ENCODE peak calls at places on chromosomes 4 and X, in seven cellular contexts. B is mammary epithelial cell, J is PC-9, D is H9, I is endothelial cell of umbilical vein, G is mesenchymal stem cell, R is osteoblast. Q is an unnamed sample.

GRCh38 chrX:12011075-12011474 is 127.2 kb upstream of the FRMPD4 start:
- DNase-seq in B (peak; percentile 85), J (no peak), D (no peak), I (no peak), G (peak; percentile 69), R (no peak), Q (peak; percentile 10)

GRCh38 chr4:159545556-159545955 is 442.7 kb downstream of the RAPGEF2 start:
- DNase-seq in B (no peak), J (no peak), D (no peak), I (no peak), G (no peak), R (no peak), Q (no peak)

GRCh38 chr4:10687526-10687925 is 3.0 kb upstream of the CLNK start:
- DNase-seq in B (no peak), J (no peak), D (peak; percentile 39), I (no peak), G (no peak), R (no peak), Q (no peak)

GRCh38 chr4:94334962-94335361 is 7.7 kb downstream of the HPGDS start:
- DNase-seq in B (peak; percentile 14), J (no peak), D (no peak), I (no peak), G (no peak), R (peak; percentile 32), Q (no peak)

GRCh38 chr4:91734682-91735081 is 569.1 kb upstream of the GRID2 start:
- DNase-seq in B (peak; percentile 16), J (no peak), D (no peak), I (peak; percentile 23), G (no peak), R (no peak), Q (no peak)

GRCh38 chr4:137125011-137125410 is 407.3 kb downstream of the PCDH18 start:
- DNase-seq in B (peak; percentile 12), J (peak; percentile 11), D (no peak), I (no peak), G (peak; percentile 62), R (peak; percentile 50), Q (peak; percentile 17)

GRCh38 chr4:100391913-100392312 is 125.9 kb downstream of the EMCN start:
- DNase-seq in B (peak; percentile 68), J (no peak), D (no peak), I (no peak), G (peak; percentile 60), R (peak; percentile 14), Q (peak; percentile 27)

GRCh38 chr4:74394476-74395136 is 29.7 kb downstream of the EREG start:
- DNase-seq in B (peak; percentile 75), J (peak; percentile 40), D (no peak), I (no peak), G (peak; percentile 82), R (no peak), Q (peak; percentile 83)

GRCh38 chrX:46577116-46578005 is 3.8 kb downstream of the CHST7 start:
- DNase-seq in B (peak; percentile 61), J (no peak), D (no peak), I (no peak), G (peak; percentile 28), R (peak; percentile 85), Q (peak; percentile 64)

GRCh38 chr4:177380730-177381287 is 61.4 kb downstream of the AGA start:
- DNase-seq in B (peak; percentile 6), J (no peak), D (peak; percentile 93), I (no peak), G (peak; percentile 21), R (peak; percentile 60), Q (no peak)

GRCh38 chr4:169068423-169068822 is 58.4 kb upstream of the CBR4 start:
- DNase-seq in B (no peak), J (no peak), D (peak; percentile 45), I (no peak), G (no peak), R (no peak), Q (no peak)

GRCh38 chr4:119628281-119629141 is at the start of gene PDE5A:
- DNase-seq in B (peak; percentile 87), J (peak; percentile 81), D (peak; percentile 98), I (peak; percentile 78), G (peak; percentile 85), R (peak; percentile 93), Q (peak; percentile 80)

GRCh38 chr4:186169942-186170802 is 21.2 kb upstream of the CYP4V2 start:
- DNase-seq in B (no peak), J (no peak), D (no peak), I (no peak), G (no peak), R (no peak), Q (no peak)

GRCh38 chrX:1443496-1444075 is 9.1 kb downstream of the ASMTL start:
- DNase-seq in B (no peak), J (no peak), D (peak; percentile 7), I (no peak), G (no peak), R (no peak), Q (no peak)

GRCh38 chr4:108651068-108651794 is 832 bp downstream of the OSTC start:
- DNase-seq in B (peak; percentile 27), J (no peak), D (no peak), I (peak; percentile 66), G (peak; percentile 68), R (peak; percentile 77), Q (peak; percentile 73)

GRCh38 chr4:76090241-76090691 is 15.8 kb downstream of the ART3 start:
- DNase-seq in B (peak; percentile 99), J (peak; percentile 23), D (no peak), I (peak; percentile 79), G (peak; percentile 97), R (peak; percentile 18), Q (peak; percentile 95)

GRCh38 chr4:77669911-77670590 is 64.4 kb downstream of the CXCL13 start:
- DNase-seq in B (no peak), J (no peak), D (no peak), I (peak; percentile 12), G (no peak), R (no peak), Q (no peak)

GRCh38 chrX:53717205-53717604 is 30.7 kb upstream of the HUWE1 start:
- DNase-seq in B (no peak), J (no peak), D (no peak), I (no peak), G (no peak), R (no peak), Q (no peak)

GRCh38 chr4:80471701-80472100 is 136.2 kb downstream of the CFAP299 start:
- DNase-seq in B (peak; percentile 44), J (peak; percentile 47), D (peak; percentile 66), I (no peak), G (peak; percentile 15), R (no peak), Q (peak; percentile 44)
- H3K4me2 ChIP-seq in B (peak overlapping the region; percentile 92), J (no peak overlapping the region), D (peak overlapping the region; percentile 46), I (no peak overlapping the region), G (peak overlapping the region; percentile 16), R (peak overlapping the region; percentile 87), Q (peak overlapping the region; percentile 84)

GRCh38 chrX:56382278-56382677 is 150.1 kb downstream of the KLF8 start:
- DNase-seq in B (no peak), J (no peak), D (no peak), I (no peak), G (no peak), R (no peak), Q (no peak)

GRCh38 chrX:56385336-56385735 is 153.2 kb downstream of the KLF8 start:
- DNase-seq in B (no peak), J (peak; percentile 10), D (no peak), I (no peak), G (no peak), R (no peak), Q (no peak)

GRCh38 chrX:56385960-56386359 is 153.8 kb downstream of the KLF8 start:
- DNase-seq in B (no peak), J (no peak), D (no peak), I (no peak), G (no peak), R (no peak), Q (no peak)
- H3K4me2 ChIP-seq in B (no peak overlapping the region), J (no peak overlapping the region), D (no peak overlapping the region), I (no peak overlapping the region), G (no peak overlapping the region), R (no peak overlapping the region), Q (no peak overlapping the region)

DNA sequence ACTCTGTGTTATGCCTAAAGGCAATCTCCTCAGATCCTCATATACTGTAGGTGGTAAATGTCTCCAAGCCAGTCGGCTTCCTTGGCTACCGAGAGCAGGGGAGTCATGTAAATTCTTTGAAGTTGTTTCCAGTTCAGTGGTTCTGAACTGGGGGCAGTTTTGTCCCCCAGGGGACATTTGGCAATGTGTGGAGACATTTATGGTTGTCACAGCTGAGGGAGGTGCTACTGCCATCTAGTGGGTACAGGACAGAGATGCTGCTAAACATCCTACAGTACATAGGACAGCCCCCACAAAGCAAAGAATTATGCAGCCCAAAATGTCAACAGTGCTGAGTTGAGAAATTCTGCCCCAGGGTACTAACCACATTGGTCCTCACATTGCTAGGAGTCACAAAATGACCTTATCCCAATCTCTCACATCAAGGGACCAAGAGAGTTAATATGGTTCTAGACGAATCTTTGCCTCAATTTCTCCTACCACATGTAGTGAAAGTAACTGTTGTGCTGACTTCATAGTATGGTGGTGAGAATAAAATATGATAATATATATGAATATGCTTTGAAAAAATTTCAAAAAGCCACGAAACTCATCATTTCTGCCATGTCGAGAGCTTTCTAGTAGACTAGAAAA is 104.4 kb upstream of the ARHGAP24 start:
- DNase-seq in B (peak; percentile 24), J (peak; percentile 19), D (peak; percentile 49), I (peak; percentile 40), G (peak; percentile 65), R (no peak), Q (peak; percentile 53)
- H3K4me2 ChIP-seq in B (no peak overlapping the region), J (no peak overlapping the region), D (no peak overlapping the region), I (no peak overlapping the region), G (no peak overlapping the region), R (no peak overlapping the region), Q (no peak overlapping the region)

GRCh38 chr4:84915396-84915780 is 51.1 kb downstream of the WDFY3 start:
- DNase-seq in B (no peak), J (no peak), D (no peak), I (peak; percentile 21), G (no peak), R (no peak), Q (peak; percentile 58)
- H3K4me2 ChIP-seq in B (no peak overlapping the region), J (no peak overlapping the region), D (no peak overlapping the region), I (no peak overlapping the region), G (no peak overlapping the region), R (no peak overlapping the region), Q (no peak overlapping the region)

GRCh38 chrX:101430457-101431078 is 22.5 kb downstream of the HNRNPH2 start:
- DNase-seq in B (peak; percentile 32), J (no peak), D (no peak), I (no peak), G (peak; percentile 72), R (no peak), Q (no peak)
- H3K4me2 ChIP-seq in B (no peak overlapping the region), J (no peak overlapping the region), D (no peak overlapping the region), I (no peak overlapping the region), G (no peak overlapping the region), R (peak overlapping the region; percentile 41), Q (peak overlapping the region; percentile 8)

DNA sequence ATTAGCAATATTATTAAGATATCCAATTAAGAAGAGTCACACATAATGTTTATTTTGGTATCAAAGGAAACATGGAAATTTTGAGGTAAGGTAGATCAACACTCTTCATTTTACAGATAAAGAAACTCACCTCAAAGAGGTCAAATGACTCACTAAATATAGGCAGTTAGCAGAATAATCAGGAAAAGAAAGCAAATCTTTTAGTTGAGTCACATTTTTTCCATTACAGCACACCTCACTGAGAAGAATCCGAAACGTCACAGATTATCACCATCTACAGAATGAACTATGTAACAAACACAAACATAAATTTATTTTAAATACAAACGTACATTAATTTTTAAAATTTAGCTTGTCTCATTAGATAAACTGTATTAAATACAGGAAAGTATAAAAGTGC is 70.1 kb downstream of the TMEM47 start:
- DNase-seq in B (no peak), J (no peak), D (no peak), I (peak; percentile 56), G (no peak), R (no peak), Q (no peak)
- H3K4me2 ChIP-seq in B (no peak overlapping the region), J (no peak overlapping the region), D (no peak overlapping the region), I (no peak overlapping the region), G (no peak overlapping the region), R (no peak overlapping the region), Q (no peak overlapping the region)